ENCODE peak calls at places on chromosomes 7 and 10, in seven cellular contexts. V is nephron progenitor cell, T is stomach, W is colonic mucosa, J is B cell, R is natural killer cell, I is foreskin keratinocyte. Y is an unnamed sample.

GRCh38 chr7:90461216-90461615 is 8.2 kb upstream of the PTTG1IP2 start:
- DNase-seq in J (no peak), R (no peak), I (no peak), W (no peak), T (no peak), V (no peak), Y (no peak)

GRCh38 chr7:121116399-121116798 is 127.9 kb downstream of the CPED1 start:
- DNase-seq in I (peak; percentile 34), V (no peak), W (no peak), J (no peak), R (no peak), T (no peak), Y (no peak)

GRCh38 chr7:1666779-1667565 is 3.1 kb upstream of the ELFN1 start:
- DNase-seq in W (no peak), V (peak; percentile 59), R (no peak), I (no peak), T (no peak), J (no peak), Y (no peak)

GRCh38 chr7:42035205-42035604 is 201.8 kb downstream of the GLI3 start:
- DNase-seq in I (no peak), J (no peak), T (no peak), W (no peak), V (no peak), R (no peak), Y (no peak)

GRCh38 chr7:983182-984071 is 446 bp downstream of the CYP2W1 start:
- DNase-seq in I (no peak), R (no peak), T (no peak), V (no peak), J (no peak), W (no peak), Y (no peak)

GRCh38 chr10:124210263-124210662 is 116.9 kb upstream of the CHST15 start:
- DNase-seq in J (no peak), T (no peak), W (no peak), I (no peak), V (no peak), R (no peak), Y (no peak)

GRCh38 chr7:44077681-44078091 is 4.6 kb downstream of the POLM start:
- DNase-seq in J (no peak), T (no peak), V (no peak), R (no peak), W (no peak), I (no peak), Y (no peak)

GRCh38 chr10:50216894-50217293 is 34.4 kb downstream of the ASAH2 start:
- DNase-seq in W (no peak), I (no peak), V (no peak), T (no peak), R (no peak), J (no peak), Y (no peak)

GRCh38 chr7:43260980-43261878 is 148.8 kb downstream of the HECW1 start:
- DNase-seq in R (peak; percentile 33), V (peak; percentile 77), T (peak; percentile 78), I (peak; percentile 32), W (peak; percentile 71), J (peak; percentile 71), Y (peak; percentile 30)

GRCh38 chr10:92593553-92594046 is 670 bp downstream of the KIF11 start:
- DNase-seq in I (no peak), W (no peak), T (no peak), R (no peak), V (no peak), J (no peak), Y (no peak)

GRCh38 chr7:57398548-57398947 is 51.4 kb upstream of the ZNF716 start:
- DNase-seq in V (no peak), W (no peak), T (no peak), I (no peak), R (no peak), J (no peak), Y (no peak)

GRCh38 chr10:122054046-122055025 is 65.4 kb downstream of the TACC2 start:
- DNase-seq in R (no peak), T (peak; percentile 54), J (no peak), W (peak; percentile 63), V (peak; percentile 52), I (peak; percentile 17), Y (no peak)
- TF ChIP-seq CTCF in R (no peak), T (peak; percentile 24), J (no peak), W (peak; percentile 66), V (peak; percentile 64), I (peak; percentile 86), Y (peak; percentile 82)

GRCh38 chr10:29946614-29946952 is 112.8 kb downstream of the JCAD start:
- DNase-seq in W (no peak), T (no peak), J (no peak), V (no peak), I (no peak), R (no peak), Y (no peak)

GRCh38 chr10:29949411-29950011 is 109.9 kb downstream of the JCAD start:
- DNase-seq in R (no peak), W (no peak), I (peak; percentile 93), V (no peak), J (no peak), T (no peak), Y (no peak)

GRCh38 chr10:29948971-29949370 is 110.4 kb downstream of the JCAD start:
- DNase-seq in V (no peak), R (no peak), T (no peak), I (peak; percentile 91), J (no peak), W (no peak), Y (no peak)

GRCh38 chr10:29946953-29947700 is 112.3 kb downstream of the JCAD start:
- DNase-seq in W (no peak), R (no peak), I (peak; percentile 73), V (no peak), J (no peak), T (peak; percentile 50), Y (peak; percentile 97)

GRCh38 chr10:29947701-29948060 is 111.7 kb downstream of the JCAD start:
- DNase-seq in J (no peak), I (no peak), R (no peak), V (no peak), W (no peak), T (no peak), Y (no peak)
- TF ChIP-seq CTCF in J (no peak), I (peak; percentile 49), R (no peak), V (no peak), W (no peak), T (no peak), Y (peak; percentile 35)

DNA sequence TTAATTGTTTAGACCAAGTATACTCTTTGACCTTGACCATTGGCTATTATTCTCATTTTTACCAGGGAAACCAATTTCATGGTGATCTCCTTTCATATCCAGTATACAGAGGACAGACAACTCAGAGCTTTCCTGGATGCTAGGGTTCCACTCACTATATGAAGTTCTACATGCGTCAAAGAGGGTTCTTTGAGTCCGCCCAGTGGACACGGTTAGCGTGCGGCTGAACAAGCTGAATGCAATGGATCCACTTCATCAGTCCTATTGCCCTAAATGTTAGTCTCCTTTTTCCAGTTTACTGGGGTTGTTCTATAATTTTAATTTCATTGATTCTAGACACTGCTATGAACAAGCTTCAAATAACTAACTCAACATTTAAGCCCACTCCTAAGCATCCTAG is 162.4 kb upstream of the PCLO start:
- DNase-seq in W (no peak), J (no peak), V (no peak), T (no peak), R (no peak), I (no peak), Y (no peak)
- TF ChIP-seq CTCF in W (no peak), J (no peak), V (no peak), T (no peak), R (no peak), I (no peak), Y (no peak)

DNA sequence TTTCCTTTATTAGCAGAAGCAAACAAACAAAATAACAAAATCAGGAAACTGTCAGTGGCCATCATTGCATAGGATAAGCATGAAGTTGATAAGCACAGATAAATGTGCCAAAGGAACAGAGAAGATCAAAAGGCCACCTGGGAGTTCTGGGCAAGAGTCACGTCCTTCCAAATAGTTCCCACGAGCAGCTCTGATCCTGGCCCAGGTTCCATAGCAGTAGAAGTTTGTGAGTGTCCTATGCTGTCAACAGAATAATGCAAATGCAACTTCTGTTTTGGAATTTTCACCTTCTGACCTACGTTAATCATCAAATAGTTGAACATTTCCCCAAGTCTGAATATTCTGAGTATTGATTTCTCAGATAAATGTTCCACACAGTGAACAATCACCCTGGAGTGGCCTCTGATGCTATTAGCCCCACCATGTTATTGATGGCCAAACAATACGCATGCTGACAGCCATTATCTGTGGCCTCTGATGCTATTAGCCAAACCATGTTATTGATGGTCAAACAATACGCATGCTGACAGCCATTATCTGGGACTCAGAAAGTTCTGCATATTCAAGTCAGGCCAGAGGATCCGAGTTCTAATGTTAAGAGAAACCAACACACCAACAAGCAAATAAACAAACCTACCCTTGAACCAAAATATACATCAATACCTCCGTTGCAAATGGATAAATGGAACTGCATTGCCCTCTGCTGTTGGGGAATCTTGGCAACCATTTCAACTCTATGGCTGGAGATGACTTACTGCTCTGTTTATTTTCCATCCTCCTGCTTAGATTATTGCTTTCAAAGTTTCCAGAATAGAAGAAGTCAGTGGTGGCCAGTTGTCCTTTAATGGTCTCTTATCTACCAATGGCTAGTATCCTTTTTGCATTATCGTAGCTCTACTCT is 63.3 kb downstream of the MRC1 start:
- DNase-seq in T (no peak), J (no peak), W (peak; percentile 22), I (no peak), V (no peak), R (no peak), Y (no peak)
- TF ChIP-seq CTCF in T (no peak), J (no peak), W (peak; percentile 26), I (peak; percentile 72), V (no peak), R (peak; percentile 57), Y (peak; percentile 62)

GRCh38 chr7:47596502-47597202 is 14.7 kb upstream of the TNS3 start:
- DNase-seq in T (peak; percentile 40), I (no peak), R (no peak), W (no peak), J (no peak), V (no peak), Y (no peak)
- TF ChIP-seq CTCF in T (no peak), I (no peak), R (no peak), W (no peak), J (no peak), V (no peak), Y (no peak)

GRCh38 chr10:72567884-72568283 is 58.0 kb downstream of the MICU1 start:
- DNase-seq in J (no peak), I (no peak), T (no peak), R (no peak), W (no peak), V (no peak), Y (peak; percentile 33)
- TF ChIP-seq CTCF in J (peak; percentile 60), I (peak; percentile 62), T (no peak), R (no peak), W (no peak), V (peak; percentile 47), Y (peak; percentile 74)

DNA sequence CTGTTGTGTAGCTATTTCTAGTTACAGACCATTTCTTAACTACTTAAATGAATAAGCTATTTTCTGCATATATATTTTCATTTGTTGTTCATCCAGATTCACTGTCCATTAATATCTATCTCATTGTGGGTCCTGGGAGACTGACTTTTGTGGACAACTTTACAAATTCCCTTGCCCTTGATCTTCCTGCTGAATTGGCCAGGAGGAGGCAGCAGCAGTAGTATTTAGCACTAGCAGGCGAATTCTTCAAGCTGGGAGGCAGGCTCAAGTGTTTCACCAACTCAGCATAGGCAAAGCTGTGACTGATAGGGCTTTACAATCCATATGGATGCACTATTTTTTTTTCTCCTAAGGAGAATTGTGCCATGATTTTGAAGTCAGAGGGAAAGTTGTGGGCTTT is 461.0 kb upstream of the NRG3 start:
- DNase-seq in T (no peak), W (no peak), R (no peak), I (no peak), J (no peak), V (peak; percentile 31), Y (no peak)
- TF ChIP-seq CTCF in T (no peak), W (no peak), R (no peak), I (no peak), J (no peak), V (peak; percentile 49), Y (peak; percentile 76)

GRCh38 chr7:22082886-22083710 is 137.4 kb upstream of the CDCA7L start:
- DNase-seq in T (peak; percentile 88), W (peak; percentile 95), I (peak; percentile 40), V (peak; percentile 98), R (peak; percentile 84), J (peak; percentile 85), Y (peak; percentile 22)
- TF ChIP-seq CTCF in T (peak; percentile 93), W (peak; percentile 96), I (peak; percentile 93), V (peak; percentile 97), R (peak; percentile 97), J (peak; percentile 98), Y (peak; percentile 88)